ENCODE peak calls at places on chromosomes 16 and 17, in seven cellular contexts. X is mucosa of descending colon; U is choroid plexus epithelial cell; O is mesendoderm; E is CD8-positive, alpha-beta memory T cell; F is effector memory CD4-positive, alpha-beta T cell; J is CD4-positive, CD25-positive, alpha-beta regulatory T cell. C is an unnamed sample.

GRCh38 chr17:42113293-42114069 is 967 bp upstream of the DHX58 start:
- DNase-seq in X (no peak), U (no peak), O (no peak), E (no peak), F (no peak), J (no peak), C (no peak)

GRCh38 chr16:11985250-11985649 is 8.7 kb downstream of the SNX29 start:
- DNase-seq in X (no peak), U (no peak), O (no peak), E (no peak), F (no peak), J (no peak), C (no peak)

GRCh38 chr17:76561799-76562268 is 22.0 kb downstream of the PRCD start:
- DNase-seq in X (no peak), U (peak; percentile 17), O (no peak), E (no peak), F (no peak), J (no peak), C (no peak)

GRCh38 chr16:17343028-17343427 is 127.7 kb downstream of the XYLT1 start:
- DNase-seq in X (no peak), U (no peak), O (no peak), E (peak; percentile 75), F (peak; percentile 9), J (no peak), C (no peak)

GRCh38 chr17:83161298-83162034 is 82.1 kb downstream of the METRNL start:
- DNase-seq in X (no peak), U (no peak), O (no peak), E (no peak), F (no peak), J (no peak), C (no peak)

GRCh38 chr16:85615014-85615851 is 2.1 kb downstream of the GSE1 start:
- DNase-seq in X (peak; percentile 84), U (no peak), O (peak; percentile 86), E (peak; percentile 30), F (no peak), J (no peak), C (no peak)

GRCh38 chr16:69432069-69432468 is 7.7 kb downstream of the CYB5B start:
- DNase-seq in X (no peak), U (no peak), O (no peak), E (no peak), F (no peak), J (no peak), C (no peak)

GRCh38 chr17:82932146-82933005 is 92.6 kb upstream of the ZNF750 start:
- DNase-seq in X (no peak), U (peak; percentile 76), O (no peak), E (no peak), F (no peak), J (no peak), C (no peak)

GRCh38 chr16:81939164-81940067 is 71.9 kb downstream of the SDR42E1 start:
- DNase-seq in X (no peak), U (no peak), O (peak; percentile 96), E (no peak), F (no peak), J (no peak), C (no peak)

GRCh38 chr17:70059649-70060048 is 15.4 kb upstream of the KCNJ16 start:
- DNase-seq in X (no peak), U (no peak), O (no peak), E (no peak), F (no peak), J (no peak), C (no peak)

GRCh38 chr17:28346199-28346580 is 10.6 kb downstream of the TNFAIP1 start:
- DNase-seq in X (no peak), U (peak; percentile 67), O (peak; percentile 32), E (no peak), F (no peak), J (no peak), C (no peak)

GRCh38 chr17:15470536-15470935 is 3.1 kb upstream of the CDRT4 start:
- DNase-seq in X (no peak), U (no peak), O (no peak), E (no peak), F (no peak), J (no peak), C (peak; percentile 85)

GRCh38 chr16:80323187-80323807 is 217.5 kb upstream of the DYNLRB2 start:
- DNase-seq in X (no peak), U (no peak), O (no peak), E (no peak), F (no peak), J (no peak), C (no peak)

GRCh38 chr17:17682737-17683675 is 1.7 kb downstream of the RAI1 start:
- DNase-seq in X (peak; percentile 83), U (peak; percentile 91), O (peak; percentile 84), E (peak; percentile 45), F (peak; percentile 39), J (peak; percentile 62), C (no peak)

GRCh38 chr16:28497386-28497785 is 2.9 kb downstream of the APOBR start:
- DNase-seq in X (no peak), U (no peak), O (no peak), E (no peak), F (no peak), J (no peak), C (no peak)

GRCh38 chr16:4556112-4556511 is at the start of gene C16orf96:
- DNase-seq in X (no peak), U (peak; percentile 25), O (peak; percentile 45), E (no peak), F (no peak), J (no peak), C (no peak)

GRCh38 chr17:59165933-59166342 is 10.4 kb downstream of the PRR11 start:
- DNase-seq in X (peak; percentile 58), U (peak; percentile 83), O (peak; percentile 72), E (peak; percentile 29), F (no peak), J (peak; percentile 29), C (peak; percentile 31)

GRCh38 chr16:28505489-28506137 is 1.0 kb downstream of the IL27 start:
- DNase-seq in X (no peak), U (no peak), O (no peak), E (no peak), F (no peak), J (no peak), C (no peak)

GRCh38 chr16:82192665-82193064 is 22.6 kb upstream of the MPHOSPH6 start:
- DNase-seq in X (peak; percentile 7), U (peak; percentile 73), O (no peak), E (no peak), F (no peak), J (no peak), C (no peak)

GRCh38 chr16:26889751-26890150 is 177.0 kb upstream of the C16orf82 start:
- DNase-seq in X (no peak), U (no peak), O (no peak), E (no peak), F (no peak), J (no peak), C (no peak)

GRCh38 chr17:13372432-13372831 is 229.3 kb downstream of the HS3ST3A1 start:
- DNase-seq in X (no peak), U (no peak), O (no peak), E (no peak), F (no peak), J (no peak), C (no peak)

GRCh38 chr17:34527908-34528470 is 51.4 kb upstream of the TMEM132E start:
- DNase-seq in X (no peak), U (no peak), O (peak; percentile 71), E (no peak), F (no peak), J (no peak), C (no peak)

GRCh38 chr17:16482253-16482652 is 9.7 kb downstream of the LRRC75A start:
- DNase-seq in X (no peak), U (no peak), O (no peak), E (no peak), F (no peak), J (no peak), C (no peak)

GRCh38 chr17:16486373-16487250 is 5.4 kb downstream of the LRRC75A start:
- DNase-seq in X (peak; percentile 96), U (peak; percentile 53), O (peak; percentile 57), E (no peak), F (no peak), J (no peak), C (peak; percentile 75)

GRCh38 chr17:16483021-16483645 is 8.9 kb downstream of the LRRC75A start:
- DNase-seq in X (no peak), U (no peak), O (no peak), E (no peak), F (no peak), J (no peak), C (no peak)

GRCh38 chr17:16480995-16481394 is 11.0 kb downstream of the LRRC75A start:
- DNase-seq in X (no peak), U (no peak), O (no peak), E (no peak), F (no peak), J (no peak), C (no peak)

GRCh38 chr17:16484445-16485169 is 7.4 kb downstream of the LRRC75A start:
- DNase-seq in X (no peak), U (no peak), O (peak; percentile 54), E (no peak), F (no peak), J (no peak), C (no peak)
- H3K4me3 ChIP-seq in X (no peak overlapping the region), U (no peak overlapping the region), O (peak overlapping the region; percentile 20), E (no peak overlapping the region), F (no peak overlapping the region), J (no peak overlapping the region), C (no peak overlapping the region)

GRCh38 chr16:3187798-3188674 is at the start of gene OR1F1:
- DNase-seq in X (no peak), U (peak; percentile 53), O (peak; percentile 88), E (peak; percentile 73), F (peak; percentile 42), J (peak; percentile 23), C (no peak)
- H3K4me3 ChIP-seq in X (no peak within 1 kb of the TSS), U (peak within 1 kb of the TSS; percentile 55), O (peak within 1 kb of the TSS; percentile 75), E (peak within 1 kb of the TSS; percentile 43), F (peak within 1 kb of the TSS; percentile 41), J (no peak within 1 kb of the TSS), C (peak within 1 kb of the TSS; percentile 70)

DNA sequence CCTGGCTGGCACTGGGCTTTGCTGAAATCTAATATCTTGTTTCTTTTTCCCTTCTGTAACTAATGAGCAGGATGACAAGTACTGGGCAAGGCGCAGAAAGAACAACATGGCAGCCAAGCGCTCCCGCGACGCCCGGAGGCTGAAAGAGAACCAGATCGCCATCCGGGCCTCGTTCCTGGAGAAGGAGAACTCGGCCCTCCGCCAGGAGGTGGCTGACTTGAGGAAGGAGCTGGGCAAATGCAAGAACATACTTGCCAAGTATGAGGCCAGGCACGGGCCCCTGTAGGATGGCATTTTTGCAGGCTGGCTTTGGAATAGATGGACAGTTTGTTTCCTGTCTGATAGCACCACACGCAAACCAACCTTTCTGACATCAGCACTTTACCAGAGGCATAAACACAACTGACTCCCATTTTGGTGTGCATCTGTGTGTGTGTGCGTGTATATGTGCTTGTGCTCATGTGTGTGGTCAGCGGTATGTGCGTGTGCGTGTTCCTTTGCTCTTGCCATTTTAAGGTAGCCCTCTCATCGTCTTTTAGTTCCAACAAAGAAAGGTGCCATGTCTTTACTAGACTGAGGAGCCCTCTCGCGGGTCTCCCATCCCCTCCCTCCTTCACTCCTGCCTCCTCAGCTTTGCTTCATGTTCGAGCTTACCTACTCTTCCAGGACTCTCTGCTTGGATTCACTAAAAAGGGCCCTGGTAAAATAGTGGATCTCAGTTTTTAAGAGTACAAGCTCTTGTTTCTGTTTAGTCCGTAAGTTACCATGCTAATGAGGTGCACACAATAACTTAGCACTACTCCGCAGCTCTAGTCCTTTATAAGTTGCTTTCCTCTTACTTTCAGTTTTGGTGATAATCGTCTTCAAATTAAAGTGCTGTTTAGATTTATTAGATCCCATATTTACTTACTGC is 56.1 kb downstream of the HLF start:
- DNase-seq in X (no peak), U (no peak), O (no peak), E (no peak), F (no peak), J (no peak), C (no peak)
- H3K4me3 ChIP-seq in X (no peak overlapping the region), U (no peak overlapping the region), O (no peak overlapping the region), E (no peak overlapping the region), F (no peak overlapping the region), J (no peak overlapping the region), C (no peak overlapping the region)

GRCh38 chr17:75151893-75152292 is 2.4 kb downstream of the JPT1 start:
- DNase-seq in X (no peak), U (no peak), O (peak; percentile 63), E (no peak), F (no peak), J (no peak), C (no peak)
- H3K4me3 ChIP-seq in X (no peak overlapping the region), U (no peak overlapping the region), O (no peak overlapping the region), E (no peak overlapping the region), F (no peak overlapping the region), J (peak overlapping the region; percentile 94), C (peak overlapping the region; percentile 100)

C was measured in LNCaP clone FGC.